ENCODE peak calls at places on chromosomes 3 and 15, in eight cellular contexts. One of them, this sample, is unnamed.

GRCh38 chr3:78737988-78738387 is 1029.8 kb downstream of the ROBO1 start:
- DNase-seq in T-helper 1 cell: no peak
- DNase-seq in activated CD4-positive, alpha-beta T cell treated with anti-CD3 and anti-CD28 coated beads, Interleukin-2, amount 10 ng/mL, durations not matched to agents 24 days and 14 days: no peak
- DNase-seq in stimulated activated CD8-positive, alpha-beta memory T cell treated with anti-CD3 and anti-CD28 coated beads, Interleukin-7, amount 100 ng/mL, for 1 hour: no peak
- DNase-seq in naive B cell: no peak
- DNase-seq in Calu3: no peak
- DNase-seq in HCT116: no peak
- DNase-seq in iris pigment epithelial cell: no peak
- DNase-seq in this sample: no peak

GRCh38 chr3:100968908-100969556 is 24.2 kb downstream of the ABI3BP start:
- DNase-seq in iris pigment epithelial cell: no peak
- DNase-seq in stimulated activated CD8-positive, alpha-beta memory T cell treated with anti-CD3 and anti-CD28 coated beads, Interleukin-7, amount 100 ng/mL, for 1 hour: no peak
- DNase-seq in Calu3: no peak
- DNase-seq in naive B cell: no peak
- DNase-seq in HCT116: no peak
- DNase-seq in T-helper 1 cell: no peak
- DNase-seq in activated CD4-positive, alpha-beta T cell treated with anti-CD3 and anti-CD28 coated beads, Interleukin-2, amount 10 ng/mL, durations not matched to agents 24 days and 14 days: no peak
- DNase-seq in this sample: no peak

GRCh38 chr15:82830427-82831173 is 21.2 kb downstream of the WHAMM start:
- DNase-seq in Calu3: no peak
- DNase-seq in HCT116: no peak
- DNase-seq in stimulated activated CD8-positive, alpha-beta memory T cell treated with anti-CD3 and anti-CD28 coated beads, Interleukin-7, amount 100 ng/mL, for 1 hour: no peak
- DNase-seq in activated CD4-positive, alpha-beta T cell treated with anti-CD3 and anti-CD28 coated beads, Interleukin-2, amount 10 ng/mL, durations not matched to agents 24 days and 14 days: peak; percentile 55
- DNase-seq in T-helper 1 cell: no peak
- DNase-seq in naive B cell: no peak
- DNase-seq in iris pigment epithelial cell: no peak
- DNase-seq in this sample: peak; percentile 38

GRCh38 chr3:152574461-152575079 is 260.4 kb upstream of the P2RY1 start:
- DNase-seq in iris pigment epithelial cell: peak; percentile 68
- DNase-seq in T-helper 1 cell: no peak
- DNase-seq in Calu3: peak; percentile 60
- DNase-seq in naive B cell: peak; percentile 32
- DNase-seq in activated CD4-positive, alpha-beta T cell treated with anti-CD3 and anti-CD28 coated beads, Interleukin-2, amount 10 ng/mL, durations not matched to agents 24 days and 14 days: peak; percentile 68
- DNase-seq in HCT116: peak; percentile 38
- DNase-seq in stimulated activated CD8-positive, alpha-beta memory T cell treated with anti-CD3 and anti-CD28 coated beads, Interleukin-7, amount 100 ng/mL, for 1 hour: no peak
- DNase-seq in this sample: peak; percentile 57

GRCh38 chr3:49295489-49296058 is 18.5 kb upstream of the C3orf62 start:
- DNase-seq in T-helper 1 cell: no peak
- DNase-seq in activated CD4-positive, alpha-beta T cell treated with anti-CD3 and anti-CD28 coated beads, Interleukin-2, amount 10 ng/mL, durations not matched to agents 24 days and 14 days: peak; percentile 78
- DNase-seq in naive B cell: peak; percentile 16
- DNase-seq in iris pigment epithelial cell: peak; percentile 26
- DNase-seq in Calu3: no peak
- DNase-seq in HCT116: peak; percentile 22
- DNase-seq in stimulated activated CD8-positive, alpha-beta memory T cell treated with anti-CD3 and anti-CD28 coated beads, Interleukin-7, amount 100 ng/mL, for 1 hour: peak; percentile 5
- DNase-seq in this sample: no peak

GRCh38 chr3:114551770-114552526 is 258.1 kb downstream of the TIGIT start:
- DNase-seq in stimulated activated CD8-positive, alpha-beta memory T cell treated with anti-CD3 and anti-CD28 coated beads, Interleukin-7, amount 100 ng/mL, for 1 hour: no peak
- DNase-seq in T-helper 1 cell: no peak
- DNase-seq in Calu3: peak; percentile 58
- DNase-seq in HCT116: peak; percentile 85
- DNase-seq in naive B cell: no peak
- DNase-seq in activated CD4-positive, alpha-beta T cell treated with anti-CD3 and anti-CD28 coated beads, Interleukin-2, amount 10 ng/mL, durations not matched to agents 24 days and 14 days: no peak
- DNase-seq in iris pigment epithelial cell: peak; percentile 81
- DNase-seq in this sample: peak; percentile 13

GRCh38 chr3:18423401-18424212 is 1.5 kb downstream of the SATB1 start:
- DNase-seq in stimulated activated CD8-positive, alpha-beta memory T cell treated with anti-CD3 and anti-CD28 coated beads, Interleukin-7, amount 100 ng/mL, for 1 hour: no peak
- DNase-seq in activated CD4-positive, alpha-beta T cell treated with anti-CD3 and anti-CD28 coated beads, Interleukin-2, amount 10 ng/mL, durations not matched to agents 24 days and 14 days: peak; percentile 86
- DNase-seq in HCT116: peak; percentile 26
- DNase-seq in Calu3: peak; percentile 19
- DNase-seq in naive B cell: peak; percentile 41
- DNase-seq in T-helper 1 cell: no peak
- DNase-seq in iris pigment epithelial cell: peak; percentile 66
- DNase-seq in this sample: peak; percentile 53

GRCh38 chr3:19573644-19574043 is 360.4 kb downstream of the EFHB start:
- DNase-seq in naive B cell: no peak
- DNase-seq in HCT116: no peak
- DNase-seq in Calu3: no peak
- DNase-seq in activated CD4-positive, alpha-beta T cell treated with anti-CD3 and anti-CD28 coated beads, Interleukin-2, amount 10 ng/mL, durations not matched to agents 24 days and 14 days: no peak
- DNase-seq in T-helper 1 cell: no peak
- DNase-seq in iris pigment epithelial cell: no peak
- DNase-seq in stimulated activated CD8-positive, alpha-beta memory T cell treated with anti-CD3 and anti-CD28 coated beads, Interleukin-7, amount 100 ng/mL, for 1 hour: no peak
- DNase-seq in this sample: no peak

GRCh38 chr15:36951747-36952247 is 148.6 kb downstream of the MEIS2 start:
- DNase-seq in stimulated activated CD8-positive, alpha-beta memory T cell treated with anti-CD3 and anti-CD28 coated beads, Interleukin-7, amount 100 ng/mL, for 1 hour: no peak
- DNase-seq in Calu3: no peak
- DNase-seq in activated CD4-positive, alpha-beta T cell treated with anti-CD3 and anti-CD28 coated beads, Interleukin-2, amount 10 ng/mL, durations not matched to agents 24 days and 14 days: no peak
- DNase-seq in HCT116: no peak
- DNase-seq in naive B cell: no peak
- DNase-seq in iris pigment epithelial cell: peak; percentile 11
- DNase-seq in T-helper 1 cell: no peak
- DNase-seq in this sample: no peak

GRCh38 chr3:23942546-23942945 is 2.5 kb upstream of the NR1D2 start:
- DNase-seq in iris pigment epithelial cell: no peak
- DNase-seq in stimulated activated CD8-positive, alpha-beta memory T cell treated with anti-CD3 and anti-CD28 coated beads, Interleukin-7, amount 100 ng/mL, for 1 hour: no peak
- DNase-seq in T-helper 1 cell: no peak
- DNase-seq in naive B cell: no peak
- DNase-seq in Calu3: no peak
- DNase-seq in HCT116: no peak
- DNase-seq in activated CD4-positive, alpha-beta T cell treated with anti-CD3 and anti-CD28 coated beads, Interleukin-2, amount 10 ng/mL, durations not matched to agents 24 days and 14 days: no peak
- DNase-seq in this sample: no peak

GRCh38 chr3:155753038-155753647 is 8.3 kb upstream of the PLCH1 start:
- DNase-seq in Calu3: no peak
- DNase-seq in HCT116: no peak
- DNase-seq in T-helper 1 cell: no peak
- DNase-seq in iris pigment epithelial cell: peak; percentile 49
- DNase-seq in activated CD4-positive, alpha-beta T cell treated with anti-CD3 and anti-CD28 coated beads, Interleukin-2, amount 10 ng/mL, durations not matched to agents 24 days and 14 days: peak; percentile 58
- DNase-seq in naive B cell: no peak
- DNase-seq in stimulated activated CD8-positive, alpha-beta memory T cell treated with anti-CD3 and anti-CD28 coated beads, Interleukin-7, amount 100 ng/mL, for 1 hour: no peak
- DNase-seq in this sample: peak; percentile 58

GRCh38 chr3:159892171-159892791 is 96.4 kb upstream of the IL12A start:
- DNase-seq in Calu3: no peak
- DNase-seq in naive B cell: no peak
- DNase-seq in activated CD4-positive, alpha-beta T cell treated with anti-CD3 and anti-CD28 coated beads, Interleukin-2, amount 10 ng/mL, durations not matched to agents 24 days and 14 days: peak; percentile 27
- DNase-seq in iris pigment epithelial cell: no peak
- DNase-seq in T-helper 1 cell: no peak
- DNase-seq in HCT116: no peak
- DNase-seq in stimulated activated CD8-positive, alpha-beta memory T cell treated with anti-CD3 and anti-CD28 coated beads, Interleukin-7, amount 100 ng/mL, for 1 hour: no peak
- DNase-seq in this sample: no peak

GRCh38 chr3:112605285-112605684 is 35.7 kb downstream of the CCDC80 start:
- DNase-seq in Calu3: no peak
- DNase-seq in activated CD4-positive, alpha-beta T cell treated with anti-CD3 and anti-CD28 coated beads, Interleukin-2, amount 10 ng/mL, durations not matched to agents 24 days and 14 days: peak; percentile 60
- DNase-seq in stimulated activated CD8-positive, alpha-beta memory T cell treated with anti-CD3 and anti-CD28 coated beads, Interleukin-7, amount 100 ng/mL, for 1 hour: no peak
- DNase-seq in HCT116: no peak
- DNase-seq in T-helper 1 cell: no peak
- DNase-seq in naive B cell: no peak
- DNase-seq in iris pigment epithelial cell: peak; percentile 99
- DNase-seq in this sample: no peak

GRCh38 chr15:37359495-37360290 is 259.3 kb upstream of the MEIS2 start:
- DNase-seq in naive B cell: no peak
- DNase-seq in stimulated activated CD8-positive, alpha-beta memory T cell treated with anti-CD3 and anti-CD28 coated beads, Interleukin-7, amount 100 ng/mL, for 1 hour: no peak
- DNase-seq in activated CD4-positive, alpha-beta T cell treated with anti-CD3 and anti-CD28 coated beads, Interleukin-2, amount 10 ng/mL, durations not matched to agents 24 days and 14 days: no peak
- DNase-seq in iris pigment epithelial cell: no peak
- DNase-seq in HCT116: no peak
- DNase-seq in T-helper 1 cell: no peak
- DNase-seq in Calu3: no peak
- DNase-seq in this sample: no peak

GRCh38 chr3:173652093-173652492 is 254.5 kb downstream of the NLGN1 start:
- DNase-seq in naive B cell: no peak
- DNase-seq in activated CD4-positive, alpha-beta T cell treated with anti-CD3 and anti-CD28 coated beads, Interleukin-2, amount 10 ng/mL, durations not matched to agents 24 days and 14 days: no peak
- DNase-seq in Calu3: no peak
- DNase-seq in stimulated activated CD8-positive, alpha-beta memory T cell treated with anti-CD3 and anti-CD28 coated beads, Interleukin-7, amount 100 ng/mL, for 1 hour: no peak
- DNase-seq in T-helper 1 cell: no peak
- DNase-seq in HCT116: no peak
- DNase-seq in iris pigment epithelial cell: no peak
- DNase-seq in this sample: no peak

GRCh38 chr3:183149915-183150825 is 12.4 kb downstream of the LAMP3 start:
- DNase-seq in activated CD4-positive, alpha-beta T cell treated with anti-CD3 and anti-CD28 coated beads, Interleukin-2, amount 10 ng/mL, durations not matched to agents 24 days and 14 days: no peak
- DNase-seq in T-helper 1 cell: no peak
- DNase-seq in iris pigment epithelial cell: peak; percentile 45
- DNase-seq in stimulated activated CD8-positive, alpha-beta memory T cell treated with anti-CD3 and anti-CD28 coated beads, Interleukin-7, amount 100 ng/mL, for 1 hour: no peak
- DNase-seq in naive B cell: no peak
- DNase-seq in Calu3: no peak
- DNase-seq in HCT116: no peak
- DNase-seq in this sample: no peak

GRCh38 chr3:114487502-114487901 is 193.7 kb downstream of the TIGIT start:
- DNase-seq in activated CD4-positive, alpha-beta T cell treated with anti-CD3 and anti-CD28 coated beads, Interleukin-2, amount 10 ng/mL, durations not matched to agents 24 days and 14 days: no peak
- DNase-seq in HCT116: no peak
- DNase-seq in stimulated activated CD8-positive, alpha-beta memory T cell treated with anti-CD3 and anti-CD28 coated beads, Interleukin-7, amount 100 ng/mL, for 1 hour: no peak
- DNase-seq in T-helper 1 cell: no peak
- DNase-seq in iris pigment epithelial cell: no peak
- DNase-seq in Calu3: no peak
- DNase-seq in naive B cell: no peak
- DNase-seq in this sample: no peak

GRCh38 chr3:46607603-46608028 is 4.7 kb upstream of the FAM240A start:
- DNase-seq in activated CD4-positive, alpha-beta T cell treated with anti-CD3 and anti-CD28 coated beads, Interleukin-2, amount 10 ng/mL, durations not matched to agents 24 days and 14 days: no peak
- DNase-seq in naive B cell: no peak
- DNase-seq in Calu3: no peak
- DNase-seq in T-helper 1 cell: no peak
- DNase-seq in HCT116: peak; percentile 55
- DNase-seq in iris pigment epithelial cell: peak; percentile 11
- DNase-seq in stimulated activated CD8-positive, alpha-beta memory T cell treated with anti-CD3 and anti-CD28 coated beads, Interleukin-7, amount 100 ng/mL, for 1 hour: no peak
- DNase-seq in this sample: peak; percentile 12

GRCh38 chr15:28871168-28871567 is 14.6 kb upstream of the APBA2 start:
- DNase-seq in HCT116: no peak
- DNase-seq in stimulated activated CD8-positive, alpha-beta memory T cell treated with anti-CD3 and anti-CD28 coated beads, Interleukin-7, amount 100 ng/mL, for 1 hour: no peak
- DNase-seq in iris pigment epithelial cell: no peak
- DNase-seq in activated CD4-positive, alpha-beta T cell treated with anti-CD3 and anti-CD28 coated beads, Interleukin-2, amount 10 ng/mL, durations not matched to agents 24 days and 14 days: no peak
- DNase-seq in naive B cell: no peak
- DNase-seq in Calu3: no peak
- DNase-seq in T-helper 1 cell: no peak
- DNase-seq in this sample: no peak